ENCODE peak calls at places on chromosomes 13 and 19, in nine cellular contexts. C, W, O, P, Z, N, E, G and M are unnamed samples.

GRCh38 chr13:51862965-51863364 is 1.2 kb downstream of the CCDC70 start:
- DNase-seq in C (no peak), W (no peak), O (no peak), P (no peak), Z (no peak), N (no peak), E (no peak), G (no peak), M (no peak)

GRCh38 chr13:95298971-95299627 is 2.2 kb downstream of the ABCC4 start:
- DNase-seq in C (peak), W (no peak), O (no peak), P (no peak), Z (no peak), N (no peak), E (peak), G (peak), M (peak)

GRCh38 chr13:112261924-112262323 is 114.2 kb upstream of the SPACA7 start:
- DNase-seq in C (no peak), W (no peak), O (no peak), P (no peak), Z (no peak), N (no peak), E (no peak), G (no peak), M (no peak)

GRCh38 chr13:33634526-33635111 is 183.3 kb upstream of the RFC3 start:
- DNase-seq in C (no peak), W (no peak), O (no peak), P (no peak), Z (no peak), N (no peak), E (no peak), G (peak), M (peak)

GRCh38 chr13:20136781-20137703 is 23.8 kb downstream of the GJA3 start:
- DNase-seq in C (no peak), W (peak), O (no peak), P (no peak), Z (no peak), N (peak), E (no peak), G (peak), M (no peak)

GRCh38 chr19:11106477-11106876 is 17.2 kb downstream of the LDLR start:
- DNase-seq in C (no peak), W (no peak), O (no peak), P (no peak), Z (no peak), N (no peak), E (no peak), G (no peak), M (no peak)

GRCh38 chr13:109226631-109227030 is 559.8 kb downstream of the IRS2 start:
- DNase-seq in C (peak), W (no peak), O (no peak), P (no peak), Z (no peak), N (no peak), E (no peak), G (no peak), M (no peak)

GRCh38 chr19:29098863-29099481 is 114.0 kb downstream of the UQCRFS1 start:
- DNase-seq in C (peak), W (no peak), O (peak), P (no peak), Z (peak), N (no peak), E (peak), G (peak), M (peak)

GRCh38 chr19:8511573-8512101 is 2.3 kb downstream of the ZNF414 start:
- DNase-seq in C (no peak), W (no peak), O (no peak), P (no peak), Z (no peak), N (no peak), E (peak), G (no peak), M (no peak)

GRCh38 chr13:20590568-20590967 is 23.6 kb downstream of the IFT88 start:
- DNase-seq in C (no peak), W (no peak), O (no peak), P (no peak), Z (no peak), N (no peak), E (no peak), G (no peak), M (no peak)

GRCh38 chr19:7415163-7415856 is 66.6 kb downstream of the ARHGEF18 start:
- DNase-seq in C (no peak), W (no peak), O (no peak), P (no peak), Z (no peak), N (no peak), E (peak), G (peak), M (no peak)

GRCh38 chr13:73142091-73142490 is 83.3 kb downstream of the KLF5 start:
- DNase-seq in C (no peak), W (no peak), O (no peak), P (no peak), Z (no peak), N (no peak), E (no peak), G (no peak), M (no peak)

GRCh38 chr13:38990693-38991092 is at the start of gene STOML3:
- DNase-seq in C (no peak), W (no peak), O (no peak), P (no peak), Z (no peak), N (no peak), E (no peak), G (peak), M (no peak)

GRCh38 chr19:5864725-5865486 is 5.4 kb downstream of the FUT5 start:
- DNase-seq in C (no peak), W (no peak), O (no peak), P (no peak), Z (no peak), N (no peak), E (no peak), G (no peak), M (no peak)
- TF ChIP-seq CTCF in C (no peak), W (peak), O (no peak), P (peak), Z (peak), N (peak), E (peak), G (peak), M (no peak)

DNA sequence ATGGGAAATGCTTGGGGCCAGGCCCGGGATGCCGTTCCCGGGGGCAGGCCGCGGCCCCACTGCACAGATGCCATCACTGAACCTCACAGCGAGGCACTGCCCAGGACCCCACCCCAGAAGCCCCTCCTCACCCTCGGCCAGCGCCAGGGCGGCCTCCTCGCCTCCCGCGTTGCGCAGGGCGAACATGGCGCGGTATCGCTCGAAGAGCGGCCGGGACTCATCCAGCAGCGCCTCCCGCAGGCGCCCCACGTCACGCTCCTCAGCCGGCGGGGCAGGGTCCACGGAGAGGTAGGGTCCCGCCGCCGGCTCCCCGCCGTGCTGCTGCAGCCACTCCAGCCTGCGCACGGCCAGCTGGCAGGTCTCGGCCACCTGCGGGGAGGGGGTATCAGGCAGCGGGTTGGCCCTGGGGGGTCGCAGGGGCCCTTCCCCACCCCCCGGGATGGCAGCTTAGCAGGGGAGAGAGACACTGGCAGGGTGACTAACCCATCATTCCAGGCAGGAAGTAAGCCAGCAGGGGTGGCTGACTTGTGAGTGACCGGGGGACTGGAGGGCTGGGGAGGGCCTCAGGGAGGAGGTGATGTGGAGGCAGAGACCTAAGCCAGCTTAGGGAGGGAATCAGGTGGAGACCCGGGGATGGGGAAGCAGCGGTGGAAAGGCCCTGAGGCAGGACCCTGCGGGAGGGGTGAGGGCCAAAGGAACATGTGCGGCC is 8.2 kb downstream of the DOHH start:
- DNase-seq in C (no peak), W (peak), O (no peak), P (no peak), Z (no peak), N (no peak), E (no peak), G (no peak), M (no peak)
- TF ChIP-seq CTCF in C (no peak), W (no peak), O (no peak), P (no peak), Z (no peak), N (no peak), E (no peak), G (no peak), M (no peak)

GRCh38 chr13:44865722-44866484 is 123.4 kb downstream of the NUFIP1 start:
- DNase-seq in C (no peak), W (no peak), O (no peak), P (no peak), Z (no peak), N (no peak), E (no peak), G (no peak), M (no peak)
- TF ChIP-seq CTCF in C (no peak), W (no peak), O (no peak), P (no peak), Z (no peak), N (no peak), E (no peak), G (no peak), M (no peak)

DNA sequence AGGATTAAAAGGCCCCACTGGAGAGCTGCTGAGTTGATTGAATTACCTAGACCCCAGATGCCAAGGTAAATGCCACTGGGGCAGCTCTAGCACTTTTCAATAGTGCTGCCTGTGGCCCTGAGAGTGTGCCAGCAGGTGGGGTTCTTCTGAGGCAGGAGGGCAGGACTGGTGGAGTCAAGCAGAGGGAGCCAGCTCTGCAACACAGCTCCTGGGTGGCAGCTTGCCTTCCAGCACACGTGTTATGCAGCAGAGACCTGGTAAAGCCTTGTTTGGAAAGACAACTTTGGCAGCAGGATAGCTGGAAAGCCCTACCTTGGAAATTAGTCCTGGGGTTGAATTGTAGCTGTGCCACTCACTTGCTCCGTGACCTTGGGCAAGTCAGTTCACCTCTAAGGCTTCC is 306.6 kb downstream of the ATP8A2 start:
- DNase-seq in C (no peak), W (peak), O (no peak), P (no peak), Z (no peak), N (no peak), E (no peak), G (no peak), M (no peak)
- TF ChIP-seq CTCF in C (no peak), W (peak), O (no peak), P (no peak), Z (no peak), N (no peak), E (no peak), G (no peak), M (no peak)

GRCh38 chr19:38878575-38879399 is 712 bp upstream of the RINL start:
- DNase-seq in C (no peak), W (no peak), O (no peak), P (no peak), Z (no peak), N (no peak), E (no peak), G (no peak), M (no peak)
- TF ChIP-seq CTCF in C (no peak), W (peak), O (no peak), P (no peak), Z (no peak), N (no peak), E (peak), G (peak), M (no peak)

GRCh38 chr19:57578487-57579205 is at the start of gene ZNF416:
- DNase-seq in C (peak), W (peak), O (peak), P (peak), Z (peak), N (peak), E (peak), G (peak), M (peak)

GRCh38 chr19:57583104-57583520 is 833 bp upstream of the ZIK1 start:
- DNase-seq in C (no peak), W (no peak), O (no peak), P (no peak), Z (no peak), N (no peak), E (no peak), G (no peak), M (no peak)

GRCh38 chr19:57587529-57587928 is 3.6 kb downstream of the ZIK1 start:
- DNase-seq in C (peak), W (no peak), O (no peak), P (no peak), Z (no peak), N (no peak), E (peak), G (peak), M (peak)

DNA sequence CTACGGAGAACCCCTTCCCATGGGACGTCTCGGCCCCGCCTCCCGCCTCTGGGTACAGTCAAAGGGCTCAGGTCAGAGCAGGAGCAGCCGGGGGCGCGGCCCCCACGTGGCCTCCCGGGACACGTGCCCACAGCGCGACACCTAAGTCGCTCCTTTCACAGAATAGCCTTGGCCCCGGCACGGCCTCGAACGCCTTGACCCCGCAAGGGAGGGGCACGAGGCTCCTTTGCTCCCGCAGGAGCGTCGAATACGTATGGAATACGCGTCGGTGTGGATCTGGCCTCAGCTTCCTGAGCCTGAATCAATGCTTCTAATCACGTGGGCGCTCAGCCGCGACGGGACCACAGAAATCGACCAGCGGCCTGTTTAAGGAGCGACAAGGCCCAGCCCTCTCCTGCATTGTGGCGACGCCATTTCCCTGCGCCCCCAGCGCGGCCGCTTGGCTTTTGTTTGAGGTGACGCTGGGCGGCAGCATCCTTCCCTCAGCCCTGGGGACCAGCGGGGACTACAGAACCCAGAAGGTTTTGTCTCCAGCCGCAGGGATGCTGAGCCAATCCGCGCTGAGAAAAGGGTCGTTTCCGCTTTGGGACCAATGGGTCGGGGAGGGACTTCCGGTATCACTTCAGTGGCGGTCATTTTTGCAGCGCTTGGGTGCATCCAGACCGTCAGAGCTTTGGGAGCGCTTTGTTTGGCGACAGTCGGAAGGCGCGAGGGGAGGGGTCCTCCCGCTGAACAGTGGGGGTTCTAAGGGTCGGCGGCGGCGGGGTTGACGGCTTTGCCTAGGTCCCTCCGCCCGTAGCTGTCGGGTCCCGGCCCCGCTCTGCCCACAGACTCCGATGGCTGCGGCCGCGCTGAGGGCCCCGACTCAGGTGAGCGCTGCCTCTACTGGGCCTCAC is at the start of gene ZIK1:
- DNase-seq in C (peak), W (peak), O (peak), P (peak), Z (peak), N (peak), E (peak), G (peak), M (peak)
- TF ChIP-seq CTCF in C (no peak), W (peak), O (no peak), P (no peak), Z (no peak), N (no peak), E (peak), G (peak), M (no peak)

GRCh38 chr19:18491995-18492953 is 29.6 kb downstream of the ELL start:
- DNase-seq in C (no peak), W (no peak), O (no peak), P (no peak), Z (no peak), N (no peak), E (no peak), G (no peak), M (no peak)
- TF ChIP-seq CTCF in C (no peak), W (no peak), O (no peak), P (no peak), Z (no peak), N (no peak), E (no peak), G (no peak), M (no peak)

DNA sequence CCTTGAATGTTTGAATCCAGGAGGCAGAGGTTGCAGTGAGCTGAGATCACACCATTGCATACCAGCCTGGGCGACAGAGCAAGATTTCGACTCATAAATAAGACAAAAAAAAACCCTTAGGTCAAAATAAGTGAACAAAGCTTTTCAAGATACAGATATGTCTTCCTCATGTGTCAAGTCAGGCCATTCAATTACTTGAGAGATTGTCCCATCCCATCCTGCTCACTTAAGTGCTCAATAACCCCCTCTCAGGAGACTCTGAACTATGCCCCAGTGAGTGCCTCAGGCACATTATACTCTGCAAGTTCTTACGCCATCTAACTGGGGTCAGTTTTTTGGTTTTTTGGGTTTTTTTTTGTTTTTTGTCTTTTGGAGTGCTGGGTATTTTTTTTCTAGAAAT is 2.6 kb downstream of the ZNF91 start:
- DNase-seq in C (no peak), W (no peak), O (no peak), P (no peak), Z (no peak), N (no peak), E (no peak), G (peak), M (no peak)
- TF ChIP-seq CTCF in C (no peak), W (peak), O (no peak), P (no peak), Z (no peak), N (no peak), E (no peak), G (no peak), M (no peak)

GRCh38 chr13:50127726-50128291 is 112.6 kb downstream of the KCNRG start:
- DNase-seq in C (no peak), W (peak), O (no peak), P (no peak), Z (peak), N (peak), E (no peak), G (peak), M (no peak)
- TF ChIP-seq CTCF in C (no peak), W (no peak), O (no peak), P (no peak), Z (no peak), N (no peak), E (no peak), G (no peak), M (no peak)